ENCODE peak calls at places on chromosomes 12 and 14, in ten cellular contexts. U, G, R, Q, I, Y, X, Z, S and K are unnamed samples.

GRCh38 chr14:41749425-41749824 is 142.7 kb downstream of the LRFN5 start:
- DNase-seq in U (no peak), G (no peak), R (no peak), Q (no peak), I (no peak), Y (no peak), X (no peak), Z (no peak), S (no peak), K (no peak)

GRCh38 chr14:101571004-101571403 is 9.7 kb downstream of the DIO3 start:
- DNase-seq in U (no peak), G (no peak), R (no peak), Q (no peak), I (no peak), Y (no peak), X (no peak), Z (peak), S (no peak), K (no peak)

GRCh38 chr12:3178671-3179413 is 101.7 kb downstream of the TSPAN9 start:
- DNase-seq in U (no peak), G (no peak), R (no peak), Q (no peak), I (no peak), Y (no peak), X (no peak), Z (no peak), S (no peak), K (no peak)

GRCh38 chr12:68119724-68120211 is 39.8 kb downstream of the IFNG start:
- DNase-seq in U (no peak), G (no peak), R (no peak), Q (no peak), I (no peak), Y (no peak), X (no peak), Z (no peak), S (no peak), K (no peak)

GRCh38 chr14:65098586-65098985 is 3.7 kb downstream of the MAX start:
- DNase-seq in U (no peak), G (no peak), R (no peak), Q (no peak), I (peak), Y (no peak), X (no peak), Z (no peak), S (no peak), K (no peak)

GRCh38 chr14:53796734-53797133 is 159.9 kb downstream of the BMP4 start:
- DNase-seq in U (no peak), G (no peak), R (no peak), Q (no peak), I (no peak), Y (no peak), X (no peak), Z (no peak), S (no peak), K (no peak)

GRCh38 chr14:31070431-31070830 is 44.3 kb upstream of the STRN3 start:
- DNase-seq in U (no peak), G (no peak), R (no peak), Q (no peak), I (no peak), Y (no peak), X (no peak), Z (no peak), S (no peak), K (no peak)

GRCh38 chr12:52404951-52405350 is 1.2 kb downstream of the KRT82 start:
- DNase-seq in U (no peak), G (no peak), R (no peak), Q (no peak), I (no peak), Y (no peak), X (no peak), Z (no peak), S (no peak), K (no peak)

GRCh38 chr14:70731447-70732239 is 77.7 kb downstream of the MAP3K9 start:
- DNase-seq in U (no peak), G (no peak), R (no peak), Q (no peak), I (no peak), Y (no peak), X (peak), Z (no peak), S (no peak), K (no peak)

GRCh38 chr14:61154606-61155005 is 126.5 kb downstream of the TMEM30B start:
- DNase-seq in U (no peak), G (no peak), R (no peak), Q (no peak), I (peak), Y (no peak), X (no peak), Z (no peak), S (no peak), K (no peak)

GRCh38 chr14:92959761-92960680 is 37.1 kb downstream of the CHGA start:
- DNase-seq in U (no peak), G (no peak), R (no peak), Q (no peak), I (no peak), Y (no peak), X (no peak), Z (peak), S (no peak), K (no peak)

GRCh38 chr14:90093942-90094595 is 32.3 kb downstream of the KCNK13 start:
- DNase-seq in U (no peak), G (no peak), R (no peak), Q (no peak), I (no peak), Y (no peak), X (no peak), Z (no peak), S (no peak), K (peak)

GRCh38 chr12:32995623-32996022 is 99.0 kb upstream of the PKP2 start:
- DNase-seq in U (no peak), G (no peak), R (no peak), Q (no peak), I (no peak), Y (no peak), X (no peak), Z (no peak), S (no peak), K (no peak)

GRCh38 chr14:35285168-35285990 is 6.8 kb upstream of the PSMA6 start:
- DNase-seq in U (no peak), G (no peak), R (no peak), Q (no peak), I (peak), Y (no peak), X (no peak), Z (no peak), S (no peak), K (no peak)

GRCh38 chr14:26204362-26204953 is 393.4 kb downstream of the NOVA1 start:
- DNase-seq in U (no peak), G (no peak), R (no peak), Q (no peak), I (peak), Y (no peak), X (no peak), Z (no peak), S (no peak), K (no peak)

GRCh38 chr12:97142737-97143450 is 235.8 kb downstream of the NEDD1 start:
- DNase-seq in U (no peak), G (no peak), R (no peak), Q (no peak), I (peak), Y (no peak), X (no peak), Z (no peak), S (no peak), K (no peak)

GRCh38 chr12:2311001-2311778 is 258.4 kb downstream of the CACNA1C start:
- DNase-seq in U (no peak), G (no peak), R (no peak), Q (no peak), I (no peak), Y (no peak), X (no peak), Z (no peak), S (no peak), K (no peak)

GRCh38 chr12:26523708-26524150 is 309.3 kb downstream of the ITPR2 start:
- DNase-seq in U (peak), G (no peak), R (no peak), Q (peak), I (peak), Y (peak), X (peak), Z (peak), S (peak), K (peak)

GRCh38 chr14:96090441-96091148 is 51.4 kb downstream of the C14orf132 start:
- DNase-seq in U (no peak), G (no peak), R (no peak), Q (peak), I (no peak), Y (peak), X (no peak), Z (peak), S (peak), K (no peak)

GRCh38 chr12:9757433-9758025 is 3.2 kb downstream of the CD69 start:
- DNase-seq in U (no peak), G (no peak), R (no peak), Q (no peak), I (no peak), Y (no peak), X (no peak), Z (no peak), S (no peak), K (no peak)

GRCh38 chr14:93961610-93962009 is 14.8 kb downstream of the ASB2 start:
- DNase-seq in U (no peak), G (no peak), R (no peak), Q (no peak), I (no peak), Y (no peak), X (no peak), Z (no peak), S (no peak), K (no peak)

GRCh38 chr12:48002179-48002601 is 2.1 kb downstream of the COL2A1 start:
- DNase-seq in U (no peak), G (no peak), R (no peak), Q (peak), I (no peak), Y (no peak), X (no peak), Z (no peak), S (no peak), K (no peak)

GRCh38 chr12:52607314-52607713 is 6.1 kb upstream of the KRT72 start:
- DNase-seq in U (no peak), G (no peak), R (no peak), Q (no peak), I (no peak), Y (no peak), X (no peak), Z (no peak), S (no peak), K (peak)

GRCh38 chr12:115438314-115438713 is 754.3 kb upstream of the TBX3 start:
- DNase-seq in U (no peak), G (no peak), R (no peak), Q (no peak), I (no peak), Y (no peak), X (no peak), Z (no peak), S (no peak), K (no peak)
- H3K27ac ChIP-seq in U (no peak), G (no peak), R (no peak), Q (no peak), I (no peak), Y (no peak), X (no peak), Z (no peak), S (no peak), K (no peak)

GRCh38 chr12:6873094-6874006 is at the start of gene SPSB2:
- DNase-seq in U (peak), G (peak), R (no peak), Q (peak), I (peak), Y (peak), X (peak), Z (peak), S (no peak), K (no peak)
- TF ChIP-seq POLR2AphosphoS5 in U (peak), G (peak), R (peak), Q (no peak), I (peak), Y (peak), X (peak), Z (peak), S (peak), K (peak)

GRCh38 chr12:124364543-124364942 is 69.7 kb downstream of the RFLNA start:
- DNase-seq in U (no peak), G (no peak), R (no peak), Q (no peak), I (no peak), Y (no peak), X (no peak), Z (no peak), S (no peak), K (no peak)

GRCh38 chr12:124361074-124361965 is 66.4 kb downstream of the RFLNA start:
- DNase-seq in U (no peak), G (no peak), R (no peak), Q (no peak), I (no peak), Y (peak), X (no peak), Z (no peak), S (no peak), K (no peak)

GRCh38 chr12:124365726-124366430 is 71.0 kb downstream of the RFLNA start:
- DNase-seq in U (no peak), G (no peak), R (no peak), Q (no peak), I (no peak), Y (no peak), X (no peak), Z (no peak), S (no peak), K (no peak)

GRCh38 chr12:124361996-124362395 is 67.1 kb downstream of the RFLNA start:
- DNase-seq in U (no peak), G (no peak), R (no peak), Q (no peak), I (no peak), Y (no peak), X (no peak), Z (no peak), S (no peak), K (no peak)

GRCh38 chr12:124363376-124363965 is 68.6 kb downstream of the RFLNA start:
- DNase-seq in U (no peak), G (no peak), R (no peak), Q (no peak), I (no peak), Y (no peak), X (no peak), Z (no peak), S (no peak), K (no peak)
- H3K27ac ChIP-seq in U (peak), G (no peak), R (peak), Q (peak), I (no peak), Y (peak), X (peak), Z (no peak), S (no peak), K (no peak)

GRCh38 chr14:91453744-91454143 is 36.1 kb upstream of the CCDC88C start:
- DNase-seq in U (peak), G (no peak), R (no peak), Q (no peak), I (no peak), Y (peak), X (no peak), Z (no peak), S (no peak), K (no peak)
- TF ChIP-seq POLR2AphosphoS5 in U (peak), G (no peak), R (no peak), Q (no peak), I (no peak), Y (peak), X (no peak), Z (no peak), S (no peak), K (no peak)

GRCh38 chr14:98192946-98193345 is 1079.1 kb downstream of the BCL11B start:
- DNase-seq in U (no peak), G (no peak), R (no peak), Q (no peak), I (no peak), Y (no peak), X (no peak), Z (no peak), S (no peak), K (no peak)
- H3K27ac ChIP-seq in U (no peak), G (no peak), R (no peak), Q (no peak), I (no peak), Y (no peak), X (no peak), Z (no peak), S (no peak), K (no peak)

GRCh38 chr12:122943196-122943595 is 23.1 kb downstream of the ABCB9 start:
- DNase-seq in U (no peak), G (no peak), R (no peak), Q (no peak), I (peak), Y (no peak), X (no peak), Z (no peak), S (no peak), K (no peak)
- TF ChIP-seq POLR2AphosphoS5 in U (no peak), G (no peak), R (no peak), Q (no peak), I (peak), Y (no peak), X (no peak), Z (no peak), S (no peak), K (no peak)

GRCh38 chr14:50846171-50846880 is 15.4 kb upstream of the NIN start:
- DNase-seq in U (no peak), G (no peak), R (no peak), Q (no peak), I (no peak), Y (no peak), X (no peak), Z (no peak), S (no peak), K (no peak)
- H3K27ac ChIP-seq in U (no peak), G (no peak), R (no peak), Q (no peak), I (no peak), Y (no peak), X (no peak), Z (no peak), S (no peak), K (no peak)

DNA sequence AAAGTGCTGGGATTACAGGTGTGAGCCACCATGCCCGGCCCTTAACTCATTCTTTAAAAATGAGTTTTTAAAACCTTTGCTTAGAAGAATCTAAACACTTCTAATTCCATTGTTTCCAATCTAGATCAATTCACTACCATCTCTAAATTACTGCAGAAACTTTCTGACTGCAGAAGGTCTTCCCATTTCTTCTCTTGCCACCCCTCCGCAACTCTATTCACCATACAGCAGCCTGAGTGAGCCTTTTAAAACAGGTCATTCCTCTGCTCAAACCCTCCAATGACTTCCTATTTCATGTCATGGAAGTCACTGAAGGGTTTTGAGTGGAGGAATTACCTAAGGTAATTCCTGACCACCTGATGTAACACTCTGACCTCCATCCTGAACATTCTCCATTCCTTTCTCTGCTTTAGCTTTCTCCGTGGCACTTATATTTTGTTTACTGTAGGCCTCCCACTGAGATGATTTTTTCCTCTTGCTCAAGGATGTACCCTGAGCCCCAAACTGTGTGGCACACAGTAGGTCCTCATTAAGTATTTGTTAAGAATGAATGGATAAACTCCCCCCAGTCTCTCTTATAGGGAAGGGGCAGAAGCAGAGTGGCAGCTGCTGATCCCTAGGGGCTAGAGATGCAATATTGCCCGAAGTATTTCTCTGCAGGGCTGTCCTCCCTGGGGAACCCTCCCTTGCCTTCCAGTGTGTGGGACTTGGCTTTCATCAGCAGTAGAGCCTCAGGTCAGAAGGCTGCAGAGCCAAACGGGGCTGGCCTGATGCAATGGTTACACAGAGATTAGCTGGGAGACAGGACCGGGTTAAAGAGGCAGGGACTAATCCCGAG is 1.2 kb downstream of the DDIT3 start:
- DNase-seq in U (peak), G (no peak), R (no peak), Q (peak), I (no peak), Y (peak), X (no peak), Z (peak), S (no peak), K (no peak)
- TF ChIP-seq POLR2AphosphoS5 in U (no peak), G (no peak), R (no peak), Q (no peak), I (no peak), Y (no peak), X (no peak), Z (no peak), S (no peak), K (no peak)

DNA sequence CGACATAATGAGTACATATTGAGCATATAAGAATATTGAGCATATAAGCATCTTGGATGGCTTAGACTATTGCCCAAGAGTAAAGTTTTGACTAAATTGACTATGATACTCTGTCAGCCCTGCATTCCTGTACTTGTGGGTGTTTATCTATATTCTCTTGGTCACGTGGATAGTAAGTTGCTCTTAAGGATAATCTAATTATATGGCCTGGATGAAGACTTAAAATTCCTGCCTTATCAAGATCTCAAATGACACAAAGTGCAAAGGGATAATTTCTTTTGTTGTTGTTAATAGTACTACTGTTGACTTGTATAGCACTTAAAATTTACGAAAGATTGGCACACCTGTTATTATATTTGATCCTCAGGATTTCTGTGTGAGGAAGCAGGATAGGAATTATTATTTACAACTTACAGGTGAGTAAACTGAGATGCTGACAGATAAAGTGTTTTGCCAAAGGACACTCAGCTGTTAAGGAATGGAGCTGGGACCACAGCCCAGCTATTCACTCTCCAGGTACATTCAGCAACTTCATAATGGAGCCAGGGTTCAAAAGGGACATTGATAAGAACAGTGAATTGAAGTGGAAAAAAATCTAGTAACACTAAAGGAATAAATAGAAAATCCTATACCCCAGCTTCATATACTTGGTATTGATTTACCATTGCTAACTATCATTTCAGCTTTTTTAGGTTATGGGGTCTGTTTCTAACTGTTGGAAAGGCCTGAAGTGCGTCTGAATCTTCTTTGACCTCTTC is 53.5 kb upstream of the EVL start:
- DNase-seq in U (no peak), G (no peak), R (no peak), Q (no peak), I (no peak), Y (no peak), X (no peak), Z (no peak), S (no peak), K (no peak)
- H3K27ac ChIP-seq in U (no peak), G (no peak), R (no peak), Q (no peak), I (no peak), Y (no peak), X (no peak), Z (no peak), S (no peak), K (no peak)